ENCODE peak calls at places on chromosomes 3 and 15, in ten cellular contexts. A is activated T-helper 1 cell treated with anti-CD3 and anti-CD28 coated beads, Interleukin-12 subunit alpha, Interleukin-12 subunit beta, Interleukin-2, Interleukin-4 antibody, amounts not matched to agents 30 ng/mL and 10 ng/mL and 1 ng/mL, durations not matched to agents 14 hours and 24 hours and 36 hours; S is naive thymus-derived CD8-positive, alpha-beta T cell; W is GM10248; O is NCI-H146; Q is cerebellar cortex; T is activated naive CD8-positive, alpha-beta T cell treated with anti-CD3 and anti-CD28 coated beads, Interleukin-2, amount 10 ng/mL, durations not matched to agents 7 days and 5 days; C is stimulated activated CD4-positive, alpha-beta T cell treated with anti-CD3 and anti-CD28 coated beads, Interleukin-12 subunit alpha, Interleukin-12 subunit beta, amount 100 ng/mL, for 4 hours; L is GF-D8; B is fibroblast of the conjunctiva. G is an unnamed sample.

GRCh38 chr3:195238626-195239118 is 32.3 kb downstream of the XXYLT1 start:
- DNase-seq in A (no peak), S (no peak), W (no peak), O (no peak), Q (no peak), T (no peak), C (no peak), L (no peak), B (no peak), G (no peak)

GRCh38 chr3:192940129-192940528 is 22.5 kb upstream of the MB21D2 start:
- DNase-seq in A (no peak), S (no peak), W (no peak), O (no peak), Q (no peak), T (no peak), C (no peak), L (no peak), B (no peak), G (no peak)

GRCh38 chr15:100693451-100693850 is 91.1 kb downstream of the ASB7 start:
- DNase-seq in A (no peak), S (no peak), W (no peak), O (no peak), Q (no peak), T (no peak), C (no peak), L (no peak), B (no peak), G (no peak)

GRCh38 chr15:74240002-74240568 is 4.0 kb downstream of the CCDC33 start:
- DNase-seq in A (no peak), S (no peak), W (no peak), O (peak), Q (peak), T (no peak), C (no peak), L (no peak), B (peak), G (no peak)

GRCh38 chr3:77506384-77506783 is 466.5 kb downstream of the ROBO2 start:
- DNase-seq in A (no peak), S (no peak), W (no peak), O (no peak), Q (no peak), T (no peak), C (no peak), L (no peak), B (no peak), G (no peak)

GRCh38 chr15:91135201-91136130 is 35.4 kb downstream of the SV2B start:
- DNase-seq in A (no peak), S (no peak), W (peak), O (no peak), Q (no peak), T (no peak), C (no peak), L (no peak), B (no peak), G (no peak)

GRCh38 chr15:92561754-92562153 is 93.8 kb downstream of the FAM174B start:
- DNase-seq in A (no peak), S (no peak), W (no peak), O (no peak), Q (no peak), T (no peak), C (no peak), L (no peak), B (no peak), G (no peak)

GRCh38 chr3:113660458-113660857 is 36.0 kb downstream of the USF3 start:
- DNase-seq in A (no peak), S (no peak), W (no peak), O (no peak), Q (no peak), T (no peak), C (no peak), L (no peak), B (no peak), G (no peak)

GRCh38 chr3:53616971-53617892 is 122.8 kb downstream of the CACNA1D start:
- DNase-seq in A (no peak), S (no peak), W (no peak), O (no peak), Q (no peak), T (no peak), C (no peak), L (no peak), B (no peak), G (no peak)

GRCh38 chr3:188746291-188746783 is 425.4 kb upstream of the TPRG1 start:
- DNase-seq in A (no peak), S (no peak), W (no peak), O (no peak), Q (no peak), T (no peak), C (no peak), L (no peak), B (no peak), G (no peak)

GRCh38 chr3:71428841-71429609 is 154.5 kb downstream of the FOXP1 start:
- DNase-seq in A (no peak), S (no peak), W (no peak), O (peak), Q (no peak), T (no peak), C (no peak), L (no peak), B (no peak), G (no peak)

GRCh38 chr3:36493051-36493450 is 112.7 kb downstream of the STAC start:
- DNase-seq in A (no peak), S (no peak), W (no peak), O (no peak), Q (no peak), T (no peak), C (no peak), L (no peak), B (no peak), G (no peak)

GRCh38 chr3:65231544-65231943 is 543.7 kb upstream of the ADAMTS9 start:
- DNase-seq in A (no peak), S (no peak), W (no peak), O (no peak), Q (no peak), T (no peak), C (no peak), L (no peak), B (no peak), G (no peak)

GRCh38 chr15:69265347-69265955 is 33.3 kb upstream of the PAQR5 start:
- DNase-seq in A (no peak), S (no peak), W (no peak), O (peak), Q (peak), T (no peak), C (no peak), L (no peak), B (peak), G (no peak)

GRCh38 chr3:53890726-53891499 is 746 bp downstream of the SELENOK start:
- DNase-seq in A (peak), S (peak), W (peak), O (peak), Q (peak), T (no peak), C (peak), L (no peak), B (no peak), G (peak)

GRCh38 chr15:91032919-91033803 is 10.8 kb upstream of the VPS33B start:
- DNase-seq in A (peak), S (peak), W (peak), O (peak), Q (peak), T (peak), C (peak), L (no peak), B (no peak), G (peak)

GRCh38 chr3:81761904-81762565 is 590 bp upstream of the GBE1 start:
- DNase-seq in A (no peak), S (no peak), W (no peak), O (no peak), Q (peak), T (no peak), C (no peak), L (no peak), B (no peak), G (no peak)

GRCh38 chr3:57436195-57436761 is 107.9 kb downstream of the DNAH12 start:
- DNase-seq in A (no peak), S (no peak), W (no peak), O (no peak), Q (no peak), T (no peak), C (no peak), L (no peak), B (no peak), G (no peak)

GRCh38 chr15:36117394-36117793 is 462.0 kb upstream of the CDIN1 start:
- DNase-seq in A (no peak), S (no peak), W (no peak), O (no peak), Q (no peak), T (no peak), C (no peak), L (no peak), B (no peak), G (no peak)

GRCh38 chr3:53485675-53486365 is 8.6 kb upstream of the CACNA1D start:
- DNase-seq in A (no peak), S (no peak), W (no peak), O (no peak), Q (no peak), T (no peak), C (no peak), L (no peak), B (no peak), G (no peak)

G was measured in GDM1.